ENCODE peak calls at places on chromosomes 12 and 14, in seven cellular contexts. One of them, this sample, is unnamed. For H3K4me1 and H3K36me3, the result is how much of the 10 kb centered on the place peaks cover.

GRCh38 chr14:105487449-105487985 is 831 bp downstream of the CRIP1 start:
- DNase-seq in body of pancreas: no peak
- DNase-seq in upper lobe of right lung: peak
- DNase-seq in cardiac muscle cell: no peak
- DNase-seq in psoas muscle: peak
- DNase-seq in mammary epithelial cell: no peak
- DNase-seq in testis: no peak
- DNase-seq in this sample: no peak

GRCh38 chr12:27592548-27592947 is 68.5 kb downstream of the PPFIBP1 start:
- DNase-seq in body of pancreas: peak
- DNase-seq in upper lobe of right lung: no peak
- DNase-seq in cardiac muscle cell: peak
- DNase-seq in psoas muscle: no peak
- DNase-seq in mammary epithelial cell: peak
- DNase-seq in testis: no peak
- DNase-seq in this sample: peak

GRCh38 chr14:29016050-29016900 is 249.7 kb downstream of the FOXG1 start:
- DNase-seq in body of pancreas: peak
- DNase-seq in upper lobe of right lung: peak
- DNase-seq in cardiac muscle cell: peak
- DNase-seq in psoas muscle: peak
- DNase-seq in mammary epithelial cell: no peak
- DNase-seq in testis: peak
- DNase-seq in this sample: no peak

GRCh38 chr12:3336606-3337311 is 154.2 kb upstream of the PRMT8 start:
- DNase-seq in body of pancreas: peak
- DNase-seq in upper lobe of right lung: peak
- DNase-seq in cardiac muscle cell: peak
- DNase-seq in psoas muscle: no peak
- DNase-seq in mammary epithelial cell: peak
- DNase-seq in testis: peak
- DNase-seq in this sample: no peak

GRCh38 chr12:50326636-50327284 is 43.4 kb upstream of the LIMA1 start:
- DNase-seq in body of pancreas: peak
- DNase-seq in upper lobe of right lung: peak
- DNase-seq in cardiac muscle cell: peak
- DNase-seq in psoas muscle: no peak
- DNase-seq in mammary epithelial cell: peak
- DNase-seq in testis: no peak
- DNase-seq in this sample: no peak

GRCh38 chr12:87320724-87321123 is 708.5 kb downstream of the C12orf50 start:
- DNase-seq in body of pancreas: no peak
- DNase-seq in upper lobe of right lung: no peak
- DNase-seq in cardiac muscle cell: peak
- DNase-seq in psoas muscle: no peak
- DNase-seq in mammary epithelial cell: peak
- DNase-seq in testis: no peak
- DNase-seq in this sample: no peak

GRCh38 chr12:50271724-50272247 is 11.5 kb downstream of the LIMA1 start:
- DNase-seq in body of pancreas: no peak
- DNase-seq in upper lobe of right lung: no peak
- DNase-seq in cardiac muscle cell: peak
- DNase-seq in psoas muscle: no peak
- DNase-seq in mammary epithelial cell: no peak
- DNase-seq in testis: no peak
- DNase-seq in this sample: no peak

GRCh38 chr12:120155072-120155471 is 38.5 kb upstream of the RAB35 start:
- DNase-seq in body of pancreas: no peak
- DNase-seq in upper lobe of right lung: no peak
- DNase-seq in cardiac muscle cell: no peak
- DNase-seq in psoas muscle: no peak
- DNase-seq in mammary epithelial cell: no peak
- DNase-seq in testis: no peak
- DNase-seq in this sample: no peak

GRCh38 chr14:34237098-34237497 is 224.9 kb downstream of the SPTSSA start:
- DNase-seq in body of pancreas: no peak
- DNase-seq in upper lobe of right lung: no peak
- DNase-seq in cardiac muscle cell: no peak
- DNase-seq in psoas muscle: no peak
- DNase-seq in mammary epithelial cell: peak
- DNase-seq in testis: no peak
- DNase-seq in this sample: no peak

GRCh38 chr12:50287271-50287670 is 4.0 kb upstream of the LIMA1 start:
- DNase-seq in body of pancreas: no peak
- DNase-seq in upper lobe of right lung: no peak
- DNase-seq in cardiac muscle cell: no peak
- DNase-seq in psoas muscle: no peak
- DNase-seq in mammary epithelial cell: no peak
- DNase-seq in testis: no peak
- DNase-seq in this sample: no peak

GRCh38 chr14:101062065-101062450 is 158.5 kb upstream of the RTL1 start:
- DNase-seq in body of pancreas: no peak
- DNase-seq in upper lobe of right lung: peak
- DNase-seq in cardiac muscle cell: no peak
- DNase-seq in psoas muscle: peak
- DNase-seq in mammary epithelial cell: no peak
- DNase-seq in testis: no peak
- DNase-seq in this sample: no peak

GRCh38 chr12:22978962-22979361 is 354.0 kb downstream of the ETNK1 start:
- DNase-seq in body of pancreas: no peak
- DNase-seq in upper lobe of right lung: no peak
- DNase-seq in cardiac muscle cell: peak
- DNase-seq in psoas muscle: no peak
- DNase-seq in mammary epithelial cell: peak
- DNase-seq in testis: no peak
- DNase-seq in this sample: no peak

GRCh38 chr14:76995279-76996035 is 33.1 kb downstream of the IRF2BPL start:
- DNase-seq in body of pancreas: peak
- DNase-seq in upper lobe of right lung: no peak
- DNase-seq in cardiac muscle cell: no peak
- DNase-seq in psoas muscle: no peak
- DNase-seq in mammary epithelial cell: no peak
- DNase-seq in testis: no peak
- DNase-seq in this sample: no peak

GRCh38 chr12:25251749-25252148 is 1.0 kb upstream of the KRAS start:
- DNase-seq in body of pancreas: no peak
- DNase-seq in upper lobe of right lung: no peak
- DNase-seq in cardiac muscle cell: no peak
- DNase-seq in psoas muscle: no peak
- DNase-seq in mammary epithelial cell: no peak
- DNase-seq in testis: no peak
- DNase-seq in this sample: no peak

GRCh38 chr12:6771091-6771495 is 1.2 kb upstream of the LAG3 start:
- DNase-seq in body of pancreas: peak
- DNase-seq in upper lobe of right lung: no peak
- DNase-seq in cardiac muscle cell: no peak
- DNase-seq in psoas muscle: no peak
- DNase-seq in mammary epithelial cell: no peak
- DNase-seq in testis: peak
- DNase-seq in this sample: no peak

GRCh38 chr14:55398679-55399078 is 13.0 kb downstream of the ATG14 start:
- DNase-seq in body of pancreas: peak
- DNase-seq in upper lobe of right lung: no peak
- DNase-seq in cardiac muscle cell: peak
- DNase-seq in psoas muscle: no peak
- DNase-seq in mammary epithelial cell: peak
- DNase-seq in testis: peak
- DNase-seq in this sample: peak

GRCh38 chr12:117139025-117139717 is 40.0 kb upstream of the TESC start:
- DNase-seq in body of pancreas: no peak
- DNase-seq in upper lobe of right lung: no peak
- DNase-seq in cardiac muscle cell: no peak
- DNase-seq in psoas muscle: no peak
- DNase-seq in mammary epithelial cell: no peak
- DNase-seq in testis: no peak
- DNase-seq in this sample: no peak

GRCh38 chr14:72500234-72500838 is 393.6 kb downstream of the DPF3 start:
- DNase-seq in body of pancreas: no peak
- DNase-seq in upper lobe of right lung: no peak
- DNase-seq in cardiac muscle cell: no peak
- DNase-seq in psoas muscle: no peak
- DNase-seq in mammary epithelial cell: peak
- DNase-seq in testis: no peak
- DNase-seq in this sample: no peak

GRCh38 chr14:92885279-92886061 is 37.5 kb upstream of the CHGA start:
- DNase-seq in body of pancreas: no peak
- DNase-seq in upper lobe of right lung: no peak
- DNase-seq in cardiac muscle cell: no peak
- DNase-seq in psoas muscle: no peak
- DNase-seq in mammary epithelial cell: no peak
- DNase-seq in testis: no peak
- DNase-seq in this sample: no peak

GRCh38 chr14:60490270-60490669 is 4.4 kb upstream of the C14orf39 start:
- DNase-seq in body of pancreas: no peak
- DNase-seq in upper lobe of right lung: no peak
- DNase-seq in cardiac muscle cell: no peak
- DNase-seq in psoas muscle: no peak
- DNase-seq in mammary epithelial cell: no peak
- DNase-seq in testis: no peak
- DNase-seq in this sample: no peak

GRCh38 chr14:60487211-60487610 is 1.3 kb upstream of the C14orf39 start:
- DNase-seq in body of pancreas: no peak
- DNase-seq in upper lobe of right lung: no peak
- DNase-seq in cardiac muscle cell: no peak
- DNase-seq in psoas muscle: no peak
- DNase-seq in mammary epithelial cell: no peak
- DNase-seq in testis: no peak
- DNase-seq in this sample: no peak

GRCh38 chr14:60485600-60486251 is at the start of gene C14orf39:
- DNase-seq in body of pancreas: no peak
- DNase-seq in upper lobe of right lung: no peak
- DNase-seq in cardiac muscle cell: peak
- DNase-seq in psoas muscle: peak
- DNase-seq in mammary epithelial cell: no peak
- DNase-seq in testis: peak
- DNase-seq in this sample: no peak

GRCh38 chr14:60485057-60485599 is 735 bp downstream of the C14orf39 start:
- DNase-seq in body of pancreas: no peak
- DNase-seq in upper lobe of right lung: no peak
- DNase-seq in cardiac muscle cell: no peak
- DNase-seq in psoas muscle: no peak
- DNase-seq in mammary epithelial cell: no peak
- DNase-seq in testis: peak
- DNase-seq in this sample: no peak

GRCh38 chr14:60488175-60488574 is 2.3 kb upstream of the C14orf39 start:
- DNase-seq in body of pancreas: no peak
- DNase-seq in upper lobe of right lung: no peak
- DNase-seq in cardiac muscle cell: no peak
- DNase-seq in psoas muscle: no peak
- DNase-seq in mammary epithelial cell: no peak
- DNase-seq in testis: no peak
- DNase-seq in this sample: no peak
- TF ChIP-seq CTCF in body of pancreas: no peak
- TF ChIP-seq CTCF in upper lobe of right lung: no peak
- TF ChIP-seq CTCF in cardiac muscle cell: peak
- TF ChIP-seq CTCF in psoas muscle: no peak
- TF ChIP-seq CTCF in mammary epithelial cell: peak
- TF ChIP-seq CTCF in testis: no peak
- TF ChIP-seq CTCF in this sample: no peak

DNA sequence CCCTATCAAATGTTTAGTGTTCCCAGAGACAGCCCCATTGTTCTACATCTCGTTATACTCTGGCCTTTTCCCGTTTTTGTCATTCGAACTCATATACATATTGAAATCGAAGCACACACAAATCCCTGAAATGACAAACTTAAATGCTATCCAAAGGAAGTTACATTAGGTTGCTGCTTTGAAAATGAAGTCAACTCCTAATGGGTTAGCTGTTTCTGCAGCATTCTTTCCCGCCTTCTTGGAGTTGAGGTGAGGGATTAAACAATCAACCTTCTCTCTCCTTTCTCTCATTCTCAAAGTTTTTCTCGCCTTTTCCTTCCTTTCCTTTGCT is 642 bp upstream of the PHC1 start:
- DNase-seq in body of pancreas: no peak
- DNase-seq in upper lobe of right lung: no peak
- DNase-seq in cardiac muscle cell: no peak
- DNase-seq in psoas muscle: no peak
- DNase-seq in mammary epithelial cell: no peak
- DNase-seq in testis: no peak
- DNase-seq in this sample: no peak
- H3K4me1 ChIP-seq in body of pancreas: under half
- H3K4me1 ChIP-seq in upper lobe of right lung: under half
- H3K4me1 ChIP-seq in cardiac muscle cell: under half
- H3K4me1 ChIP-seq in psoas muscle: under half
- H3K4me1 ChIP-seq in mammary epithelial cell: under half
- H3K4me1 ChIP-seq in testis: under half
- H3K4me1 ChIP-seq in this sample: under half

GRCh38 chr14:91338369-91338768 is 79.3 kb downstream of the CCDC88C start:
- DNase-seq in body of pancreas: no peak
- DNase-seq in upper lobe of right lung: no peak
- DNase-seq in cardiac muscle cell: peak
- DNase-seq in psoas muscle: no peak
- DNase-seq in mammary epithelial cell: no peak
- DNase-seq in testis: no peak
- DNase-seq in this sample: no peak
- H3K36me3 ChIP-seq in body of pancreas: under half
- H3K36me3 ChIP-seq in upper lobe of right lung: under half
- H3K36me3 ChIP-seq in cardiac muscle cell: under half
- H3K36me3 ChIP-seq in psoas muscle: under half
- H3K36me3 ChIP-seq in mammary epithelial cell: under half
- H3K36me3 ChIP-seq in testis: under half
- H3K36me3 ChIP-seq in this sample: under half

GRCh38 chr12:122064034-122064777 is 14.3 kb upstream of the MLXIP start:
- DNase-seq in body of pancreas: peak
- DNase-seq in upper lobe of right lung: peak
- DNase-seq in cardiac muscle cell: peak
- DNase-seq in psoas muscle: peak
- DNase-seq in mammary epithelial cell: peak
- DNase-seq in testis: peak
- DNase-seq in this sample: no peak
- TF ChIP-seq CTCF in body of pancreas: peak
- TF ChIP-seq CTCF in upper lobe of right lung: peak
- TF ChIP-seq CTCF in cardiac muscle cell: peak
- TF ChIP-seq CTCF in psoas muscle: peak
- TF ChIP-seq CTCF in mammary epithelial cell: peak
- TF ChIP-seq CTCF in testis: no peak
- TF ChIP-seq CTCF in this sample: no peak